ENCODE peak calls at places on chromosome 11, in seven cellular contexts. R, A, K, N, M, G and F are unnamed samples.

GRCh38 chr11:83249972-83250593 is 36.1 kb downstream of the CCDC90B start:
- DNase-seq in R (peak), A (peak), K (no peak), N (peak), M (peak), G (peak), F (peak)

GRCh38 chr11:117924631-117925170 is 4.5 kb downstream of the TMPRSS13 start:
- DNase-seq in R (no peak), A (no peak), K (no peak), N (no peak), M (no peak), G (no peak), F (no peak)

GRCh38 chr11:118216621-118217526 is 7.9 kb downstream of the JAML start:
- DNase-seq in R (no peak), A (no peak), K (no peak), N (no peak), M (no peak), G (no peak), F (no peak)

GRCh38 chr11:62880231-62880802 is 379 bp upstream of the SLC3A2 start:
- DNase-seq in R (no peak), A (no peak), K (no peak), N (peak), M (peak), G (peak), F (no peak)

GRCh38 chr11:111185259-111185658 is 60.3 kb upstream of the POU2AF2 start:
- DNase-seq in R (no peak), A (no peak), K (no peak), N (peak), M (no peak), G (no peak), F (no peak)

GRCh38 chr11:103792981-103793468 is 243.4 kb upstream of the DDI1 start:
- DNase-seq in R (no peak), A (no peak), K (no peak), N (no peak), M (no peak), G (no peak), F (no peak)

GRCh38 chr11:96105944-96106343 is 182.0 kb upstream of the MTMR2 start:
- DNase-seq in R (no peak), A (no peak), K (no peak), N (no peak), M (no peak), G (no peak), F (no peak)

GRCh38 chr11:29435421-29435820 is 581.4 kb downstream of the KCNA4 start:
- DNase-seq in R (no peak), A (no peak), K (no peak), N (peak), M (no peak), G (no peak), F (no peak)

GRCh38 chr11:8905528-8906165 is 5.3 kb upstream of the AKIP1 start:
- DNase-seq in R (no peak), A (no peak), K (no peak), N (peak), M (peak), G (no peak), F (no peak)

GRCh38 chr11:74450318-74450717 is 17.0 kb downstream of the KCNE3 start:
- DNase-seq in R (no peak), A (no peak), K (no peak), N (no peak), M (no peak), G (no peak), F (no peak)

GRCh38 chr11:76415073-76415472 is 29.7 kb upstream of the EMSY start:
- DNase-seq in R (no peak), A (no peak), K (peak), N (no peak), M (no peak), G (no peak), F (peak)

GRCh38 chr11:45142241-45142885 is 4.1 kb upstream of the PRDM11 start:
- DNase-seq in R (no peak), A (no peak), K (no peak), N (peak), M (no peak), G (no peak), F (no peak)

GRCh38 chr11:17716807-17717206 is 2.6 kb upstream of the MYOD1 start:
- DNase-seq in R (no peak), A (no peak), K (no peak), N (no peak), M (no peak), G (no peak), F (no peak)

GRCh38 chr11:119664063-119664572 is 64.9 kb downstream of the NECTIN1 start:
- DNase-seq in R (peak), A (no peak), K (no peak), N (no peak), M (no peak), G (peak), F (peak)

GRCh38 chr11:131378931-131379330 is 8.5 kb downstream of the NTM start:
- DNase-seq in R (no peak), A (no peak), K (no peak), N (no peak), M (no peak), G (no peak), F (no peak)

GRCh38 chr11:512895-513595 is 6.0 kb upstream of the RNH1 start:
- DNase-seq in R (no peak), A (no peak), K (no peak), N (no peak), M (no peak), G (no peak), F (no peak)

GRCh38 chr11:126969865-126970479 is 30.6 kb downstream of the KIRREL3 start:
- DNase-seq in R (peak), A (no peak), K (no peak), N (peak), M (peak), G (peak), F (peak)

GRCh38 chr11:925496-926301 is at the start of gene AP2A2:
- DNase-seq in R (peak), A (peak), K (peak), N (peak), M (peak), G (peak), F (peak)

GRCh38 chr11:1293619-1294015 is 15.8 kb downstream of the TOLLIP start:
- DNase-seq in R (no peak), A (no peak), K (no peak), N (peak), M (peak), G (no peak), F (no peak)

GRCh38 chr11:90476442-90477007 is 253.7 kb upstream of the CHORDC1 start:
- DNase-seq in R (peak), A (peak), K (peak), N (peak), M (peak), G (peak), F (peak)

GRCh38 chr11:61581931-61582330 is 1.1 kb upstream of the SYT7 start:
- DNase-seq in R (no peak), A (no peak), K (no peak), N (no peak), M (no peak), G (no peak), F (no peak)

GRCh38 chr11:61578819-61579218 is 2.1 kb downstream of the SYT7 start:
- DNase-seq in R (no peak), A (no peak), K (no peak), N (no peak), M (no peak), G (no peak), F (no peak)

GRCh38 chr11:61579398-61580291 is 1.2 kb downstream of the SYT7 start:
- DNase-seq in R (peak), A (no peak), K (no peak), N (no peak), M (no peak), G (no peak), F (peak)

GRCh38 chr11:61581030-61581928 is at the start of gene SYT7:
- DNase-seq in R (peak), A (peak), K (peak), N (peak), M (peak), G (peak), F (peak)

DNA sequence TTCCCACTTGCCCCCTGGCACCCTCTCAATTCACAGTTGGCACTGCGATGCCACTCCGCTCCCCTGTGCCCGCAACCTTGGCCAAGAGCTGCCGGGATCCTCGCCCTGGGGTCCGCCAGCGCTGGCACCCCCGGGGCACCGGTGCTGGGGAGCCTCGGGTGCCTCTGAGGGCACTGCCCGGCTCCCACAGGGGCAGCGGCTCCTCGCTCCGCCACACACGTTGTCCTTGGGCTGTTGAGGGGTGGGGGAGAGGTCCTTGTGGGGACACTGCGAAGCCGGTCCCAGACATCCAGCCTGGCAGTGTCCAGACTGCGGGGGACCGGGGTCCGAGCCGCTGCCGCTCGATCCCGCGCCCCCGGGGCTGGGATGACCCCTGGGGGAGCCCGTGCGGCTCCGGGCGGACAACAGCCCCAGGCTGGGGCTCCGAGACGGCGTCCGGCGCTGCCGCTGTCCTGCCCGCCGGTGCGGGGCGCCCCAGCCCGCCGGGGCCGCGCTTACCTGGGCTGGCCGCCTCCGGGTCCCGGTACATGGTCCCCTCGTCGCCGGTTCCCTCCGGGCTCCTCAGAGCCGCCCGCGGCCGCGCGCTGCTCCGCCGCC is 486 bp downstream of the SYT7 start:
- DNase-seq in R (peak), A (no peak), K (no peak), N (peak), M (peak), G (peak), F (peak)
- TF ChIP-seq EZH2 in R (peak), A (no peak), K (peak), N (no peak), M (peak), G (no peak), F (peak)

GRCh38 chr11:35167451-35167954 is 28.5 kb downstream of the CD44 start:
- DNase-seq in R (no peak), A (no peak), K (no peak), N (peak), M (no peak), G (no peak), F (no peak)

GRCh38 chr11:35163707-35164496 is 24.9 kb downstream of the CD44 start:
- DNase-seq in R (no peak), A (no peak), K (no peak), N (no peak), M (no peak), G (no peak), F (peak)

GRCh38 chr11:35168606-35169200 is 29.7 kb downstream of the CD44 start:
- DNase-seq in R (no peak), A (no peak), K (no peak), N (no peak), M (no peak), G (no peak), F (no peak)

GRCh38 chr11:35165416-35166368 is 26.7 kb downstream of the CD44 start:
- DNase-seq in R (peak), A (no peak), K (no peak), N (peak), M (peak), G (no peak), F (no peak)

GRCh38 chr11:35166369-35167360 is 27.7 kb downstream of the CD44 start:
- DNase-seq in R (no peak), A (peak), K (no peak), N (peak), M (peak), G (no peak), F (no peak)
- H3K4me3 ChIP-seq in R (no peak), A (peak), K (no peak), N (peak), M (peak), G (no peak), F (no peak)

GRCh38 chr11:3202759-3203158 is 15.9 kb downstream of the MRGPRG start:
- DNase-seq in R (no peak), A (no peak), K (no peak), N (no peak), M (no peak), G (no peak), F (no peak)
- TF ChIP-seq EZH2 in R (no peak), A (no peak), K (peak), N (peak), M (no peak), G (no peak), F (no peak)

GRCh38 chr11:46977038-46977818 is 40.7 kb downstream of the CSTPP1 start:
- DNase-seq in R (peak), A (no peak), K (peak), N (no peak), M (no peak), G (no peak), F (peak)
- H3K4me3 ChIP-seq in R (peak), A (no peak), K (no peak), N (no peak), M (no peak), G (no peak), F (peak)